ENCODE peak calls at places on chromosome 4, in six cellular contexts. B is Calu3; H is stimulated activated CD4-positive, alpha-beta T cell treated with anti-CD3 and anti-CD28 coated beads, Interleukin-12 subunit alpha, Interleukin-12 subunit beta, amount 100 ng/mL, for 24 hours; A is upper lobe of left lung; V is NCI-H345; M is activated CD4-positive, CD25-positive, alpha-beta regulatory T cell. L is an unnamed sample.

GRCh38 chr4:48710446-48711209 is 69.5 kb downstream of the FRYL start:
- DNase-seq in B (no peak), H (no peak), A (no peak), V (no peak), M (no peak), L (no peak)

GRCh38 chr4:113831469-113831868 is 69.9 kb upstream of the CAMK2D start:
- DNase-seq in B (no peak), H (no peak), A (no peak), V (no peak), M (no peak), L (peak)

GRCh38 chr4:133711817-133712216 is 489.8 kb downstream of the PABPC4L start:
- DNase-seq in B (no peak), H (no peak), A (no peak), V (no peak), M (no peak), L (no peak)

GRCh38 chr4:183903021-183903760 is 1.9 kb upstream of the STOX2 start:
- DNase-seq in B (no peak), H (no peak), A (no peak), V (no peak), M (no peak), L (no peak)

GRCh38 chr4:55323375-55323774 is 22.7 kb upstream of the SRD5A3 start:
- DNase-seq in B (no peak), H (no peak), A (no peak), V (no peak), M (no peak), L (no peak)

GRCh38 chr4:152559641-152560040 is 23.7 kb upstream of the FBXW7 start:
- DNase-seq in B (no peak), H (no peak), A (no peak), V (no peak), M (no peak), L (no peak)

GRCh38 chr4:19494958-19495357 is 756.7 kb upstream of the SLIT2 start:
- DNase-seq in B (no peak), H (no peak), A (no peak), V (no peak), M (no peak), L (no peak)

GRCh38 chr4:177266492-177266891 is 43.2 kb upstream of the NEIL3 start:
- DNase-seq in B (no peak), H (no peak), A (no peak), V (no peak), M (no peak), L (no peak)

GRCh38 chr4:20318011-20318898 is 66.5 kb downstream of the SLIT2 start:
- DNase-seq in B (no peak), H (no peak), A (no peak), V (no peak), M (no peak), L (no peak)

GRCh38 chr4:6474053-6474568 is 1.7 kb upstream of the PPP2R2C start:
- DNase-seq in B (peak), H (no peak), A (no peak), V (peak), M (no peak), L (no peak)

GRCh38 chr4:102586644-102587021 is 85.5 kb downstream of the NFKB1 start:
- DNase-seq in B (no peak), H (peak), A (no peak), V (no peak), M (no peak), L (no peak)

GRCh38 chr4:151407466-151408379 is 1.3 kb upstream of the FHIP1A start:
- DNase-seq in B (peak), H (peak), A (peak), V (no peak), M (no peak), L (no peak)

GRCh38 chr4:21992330-21992729 is 43.8 kb upstream of the KCNIP4 start:
- DNase-seq in B (no peak), H (no peak), A (no peak), V (no peak), M (no peak), L (no peak)

GRCh38 chr4:176789955-176790354 is 2.8 kb downstream of the VEGFC start:
- DNase-seq in B (no peak), H (no peak), A (no peak), V (no peak), M (no peak), L (peak)

GRCh38 chr4:41160856-41161255 is 53.5 kb downstream of the APBB2 start:
- DNase-seq in B (no peak), H (no peak), A (no peak), V (no peak), M (no peak), L (no peak)

GRCh38 chr4:53916431-53916889 is 147.9 kb downstream of the CHIC2 start:
- DNase-seq in B (no peak), H (no peak), A (no peak), V (no peak), M (no peak), L (no peak)

L was measured in COR-L47.